ENCODE peak calls at places on chromosomes 3 and 15, in seven cellular contexts. One of them, this sample, is unnamed.

GRCh38 chr3:157121522-157121921 is 38.4 kb downstream of the CCNL1 start:
- DNase-seq in endothelial cell: no peak
- DNase-seq in pulmonary artery endothelial cell: no peak
- DNase-seq in Kasumi-1: no peak
- DNase-seq in NK-92 treated with Interleukin-12 subunit alpha and Interleukin-12 subunit beta, amount 100 ng/mL, for 24 hours: no peak
- DNase-seq in EL: no peak
- DNase-seq in stimulated activated naive B cell treated with anti-CD40 and anti-IgM and Interleukin-4, amounts not matched to agents 10 μg/mL and 1 μg/mL and 100 μg/mL, for 72 hours: no peak
- DNase-seq in this sample: no peak

GRCh38 chr3:78861156-78861555 is 906.6 kb downstream of the ROBO1 start:
- DNase-seq in EL: no peak
- DNase-seq in NK-92 treated with Interleukin-12 subunit alpha and Interleukin-12 subunit beta, amount 100 ng/mL, for 24 hours: no peak
- DNase-seq in endothelial cell: no peak
- DNase-seq in pulmonary artery endothelial cell: no peak
- DNase-seq in Kasumi-1: no peak
- DNase-seq in stimulated activated naive B cell treated with anti-CD40 and anti-IgM and Interleukin-4, amounts not matched to agents 10 μg/mL and 1 μg/mL and 100 μg/mL, for 72 hours: no peak
- DNase-seq in this sample: no peak

GRCh38 chr3:135531996-135532395 is 433.5 kb upstream of the PPP2R3A start:
- DNase-seq in stimulated activated naive B cell treated with anti-CD40 and anti-IgM and Interleukin-4, amounts not matched to agents 10 μg/mL and 1 μg/mL and 100 μg/mL, for 72 hours: no peak
- DNase-seq in EL: no peak
- DNase-seq in Kasumi-1: no peak
- DNase-seq in endothelial cell: no peak
- DNase-seq in NK-92 treated with Interleukin-12 subunit alpha and Interleukin-12 subunit beta, amount 100 ng/mL, for 24 hours: no peak
- DNase-seq in pulmonary artery endothelial cell: no peak
- DNase-seq in this sample: no peak

GRCh38 chr3:178001670-178002101 is 534.5 kb upstream of the KCNMB2 start:
- DNase-seq in stimulated activated naive B cell treated with anti-CD40 and anti-IgM and Interleukin-4, amounts not matched to agents 10 μg/mL and 1 μg/mL and 100 μg/mL, for 72 hours: peak
- DNase-seq in EL: no peak
- DNase-seq in NK-92 treated with Interleukin-12 subunit alpha and Interleukin-12 subunit beta, amount 100 ng/mL, for 24 hours: no peak
- DNase-seq in endothelial cell: no peak
- DNase-seq in pulmonary artery endothelial cell: no peak
- DNase-seq in Kasumi-1: peak
- DNase-seq in this sample: no peak

GRCh38 chr3:128155614-128156360 is 2.5 kb downstream of the EEFSEC start:
- DNase-seq in pulmonary artery endothelial cell: no peak
- DNase-seq in endothelial cell: no peak
- DNase-seq in stimulated activated naive B cell treated with anti-CD40 and anti-IgM and Interleukin-4, amounts not matched to agents 10 μg/mL and 1 μg/mL and 100 μg/mL, for 72 hours: no peak
- DNase-seq in EL: no peak
- DNase-seq in NK-92 treated with Interleukin-12 subunit alpha and Interleukin-12 subunit beta, amount 100 ng/mL, for 24 hours: no peak
- DNase-seq in Kasumi-1: peak
- DNase-seq in this sample: no peak

GRCh38 chr3:179796421-179796820 is 143.6 kb downstream of the USP13 start:
- DNase-seq in Kasumi-1: no peak
- DNase-seq in stimulated activated naive B cell treated with anti-CD40 and anti-IgM and Interleukin-4, amounts not matched to agents 10 μg/mL and 1 μg/mL and 100 μg/mL, for 72 hours: no peak
- DNase-seq in pulmonary artery endothelial cell: no peak
- DNase-seq in endothelial cell: no peak
- DNase-seq in EL: no peak
- DNase-seq in NK-92 treated with Interleukin-12 subunit alpha and Interleukin-12 subunit beta, amount 100 ng/mL, for 24 hours: no peak
- DNase-seq in this sample: no peak

GRCh38 chr3:107990926-107991325 is 99.9 kb downstream of the CD47 start:
- DNase-seq in pulmonary artery endothelial cell: no peak
- DNase-seq in NK-92 treated with Interleukin-12 subunit alpha and Interleukin-12 subunit beta, amount 100 ng/mL, for 24 hours: no peak
- DNase-seq in EL: no peak
- DNase-seq in Kasumi-1: no peak
- DNase-seq in endothelial cell: no peak
- DNase-seq in stimulated activated naive B cell treated with anti-CD40 and anti-IgM and Interleukin-4, amounts not matched to agents 10 μg/mL and 1 μg/mL and 100 μg/mL, for 72 hours: no peak
- DNase-seq in this sample: no peak

GRCh38 chr15:50830477-50831354 is 65.2 kb upstream of the SPPL2A start:
- DNase-seq in endothelial cell: no peak
- DNase-seq in NK-92 treated with Interleukin-12 subunit alpha and Interleukin-12 subunit beta, amount 100 ng/mL, for 24 hours: no peak
- DNase-seq in EL: no peak
- DNase-seq in stimulated activated naive B cell treated with anti-CD40 and anti-IgM and Interleukin-4, amounts not matched to agents 10 μg/mL and 1 μg/mL and 100 μg/mL, for 72 hours: no peak
- DNase-seq in Kasumi-1: no peak
- DNase-seq in pulmonary artery endothelial cell: no peak
- DNase-seq in this sample: no peak

GRCh38 chr3:172208586-172209332 is 169.4 kb downstream of the FNDC3B start:
- DNase-seq in pulmonary artery endothelial cell: no peak
- DNase-seq in NK-92 treated with Interleukin-12 subunit alpha and Interleukin-12 subunit beta, amount 100 ng/mL, for 24 hours: peak
- DNase-seq in endothelial cell: no peak
- DNase-seq in EL: no peak
- DNase-seq in stimulated activated naive B cell treated with anti-CD40 and anti-IgM and Interleukin-4, amounts not matched to agents 10 μg/mL and 1 μg/mL and 100 μg/mL, for 72 hours: no peak
- DNase-seq in Kasumi-1: peak
- DNase-seq in this sample: no peak

GRCh38 chr15:61144055-61144454 is 85.0 kb downstream of the RORA start:
- DNase-seq in EL: no peak
- DNase-seq in NK-92 treated with Interleukin-12 subunit alpha and Interleukin-12 subunit beta, amount 100 ng/mL, for 24 hours: no peak
- DNase-seq in pulmonary artery endothelial cell: no peak
- DNase-seq in endothelial cell: no peak
- DNase-seq in stimulated activated naive B cell treated with anti-CD40 and anti-IgM and Interleukin-4, amounts not matched to agents 10 μg/mL and 1 μg/mL and 100 μg/mL, for 72 hours: no peak
- DNase-seq in Kasumi-1: no peak
- DNase-seq in this sample: no peak

GRCh38 chr15:58179206-58179605 is 41.0 kb downstream of the AQP9 start:
- DNase-seq in stimulated activated naive B cell treated with anti-CD40 and anti-IgM and Interleukin-4, amounts not matched to agents 10 μg/mL and 1 μg/mL and 100 μg/mL, for 72 hours: no peak
- DNase-seq in pulmonary artery endothelial cell: no peak
- DNase-seq in EL: peak
- DNase-seq in NK-92 treated with Interleukin-12 subunit alpha and Interleukin-12 subunit beta, amount 100 ng/mL, for 24 hours: no peak
- DNase-seq in endothelial cell: no peak
- DNase-seq in Kasumi-1: no peak
- DNase-seq in this sample: no peak

GRCh38 chr3:110881069-110881468 is 190.5 kb upstream of the NECTIN3 start:
- DNase-seq in stimulated activated naive B cell treated with anti-CD40 and anti-IgM and Interleukin-4, amounts not matched to agents 10 μg/mL and 1 μg/mL and 100 μg/mL, for 72 hours: no peak
- DNase-seq in Kasumi-1: no peak
- DNase-seq in pulmonary artery endothelial cell: no peak
- DNase-seq in EL: peak
- DNase-seq in NK-92 treated with Interleukin-12 subunit alpha and Interleukin-12 subunit beta, amount 100 ng/mL, for 24 hours: peak
- DNase-seq in endothelial cell: no peak
- DNase-seq in this sample: no peak

This sample was measured in T-helper 22 cell.